ENCODE peak calls at places on chromosome 6, in six cellular contexts. One of them, this sample, is unnamed.

GRCh38 chr6:115396112-115396906 is 664.4 kb downstream of the FRK start:
- DNase-seq in thyroid gland: no peak
- DNase-seq in naive thymus-derived CD4-positive, alpha-beta T cell: no peak
- DNase-seq in body of pancreas: peak
- DNase-seq in CD8-positive, alpha-beta T cell: no peak
- DNase-seq in immature natural killer cell: no peak
- DNase-seq in this sample: no peak

GRCh38 chr6:149044394-149044965 is 273.0 kb upstream of the TAB2 start:
- DNase-seq in body of pancreas: no peak
- DNase-seq in naive thymus-derived CD4-positive, alpha-beta T cell: no peak
- DNase-seq in thyroid gland: no peak
- DNase-seq in CD8-positive, alpha-beta T cell: no peak
- DNase-seq in immature natural killer cell: no peak
- DNase-seq in this sample: no peak

GRCh38 chr6:141309295-141309694 is 823.4 kb upstream of the GJE1 start:
- DNase-seq in body of pancreas: no peak
- DNase-seq in immature natural killer cell: peak
- DNase-seq in thyroid gland: no peak
- DNase-seq in naive thymus-derived CD4-positive, alpha-beta T cell: peak
- DNase-seq in CD8-positive, alpha-beta T cell: no peak
- DNase-seq in this sample: no peak

GRCh38 chr6:45709834-45710233 is 305.8 kb downstream of the CLIC5 start:
- DNase-seq in naive thymus-derived CD4-positive, alpha-beta T cell: no peak
- DNase-seq in thyroid gland: no peak
- DNase-seq in immature natural killer cell: no peak
- DNase-seq in CD8-positive, alpha-beta T cell: no peak
- DNase-seq in body of pancreas: no peak
- DNase-seq in this sample: no peak

GRCh38 chr6:125020385-125020784 is 58.1 kb downstream of the RNF217 start:
- DNase-seq in immature natural killer cell: no peak
- DNase-seq in body of pancreas: no peak
- DNase-seq in naive thymus-derived CD4-positive, alpha-beta T cell: no peak
- DNase-seq in thyroid gland: no peak
- DNase-seq in CD8-positive, alpha-beta T cell: no peak
- DNase-seq in this sample: no peak

GRCh38 chr6:147226163-147226724 is 22.0 kb downstream of the STXBP5 start:
- DNase-seq in thyroid gland: no peak
- DNase-seq in naive thymus-derived CD4-positive, alpha-beta T cell: no peak
- DNase-seq in immature natural killer cell: no peak
- DNase-seq in CD8-positive, alpha-beta T cell: no peak
- DNase-seq in body of pancreas: no peak
- DNase-seq in this sample: no peak

GRCh38 chr6:140586426-140587061 is 1212.1 kb upstream of the CITED2 start:
- DNase-seq in thyroid gland: peak
- DNase-seq in body of pancreas: no peak
- DNase-seq in CD8-positive, alpha-beta T cell: no peak
- DNase-seq in naive thymus-derived CD4-positive, alpha-beta T cell: no peak
- DNase-seq in immature natural killer cell: no peak
- DNase-seq in this sample: no peak

GRCh38 chr6:112037783-112038216 is 16.1 kb upstream of the CCN6 start:
- DNase-seq in immature natural killer cell: no peak
- DNase-seq in naive thymus-derived CD4-positive, alpha-beta T cell: no peak
- DNase-seq in CD8-positive, alpha-beta T cell: no peak
- DNase-seq in body of pancreas: peak
- DNase-seq in thyroid gland: peak
- DNase-seq in this sample: no peak

GRCh38 chr6:169969372-169970099 is 218.1 kb downstream of the ERMARD start:
- DNase-seq in CD8-positive, alpha-beta T cell: no peak
- DNase-seq in thyroid gland: no peak
- DNase-seq in naive thymus-derived CD4-positive, alpha-beta T cell: no peak
- DNase-seq in immature natural killer cell: no peak
- DNase-seq in body of pancreas: peak
- DNase-seq in this sample: no peak

GRCh38 chr6:84549912-84550311 is 214.5 kb downstream of the TBX18 start:
- DNase-seq in CD8-positive, alpha-beta T cell: no peak
- DNase-seq in naive thymus-derived CD4-positive, alpha-beta T cell: no peak
- DNase-seq in body of pancreas: no peak
- DNase-seq in thyroid gland: no peak
- DNase-seq in immature natural killer cell: no peak
- DNase-seq in this sample: no peak

GRCh38 chr6:121839891-121840290 is 404.4 kb downstream of the GJA1 start:
- DNase-seq in naive thymus-derived CD4-positive, alpha-beta T cell: no peak
- DNase-seq in body of pancreas: no peak
- DNase-seq in CD8-positive, alpha-beta T cell: no peak
- DNase-seq in thyroid gland: no peak
- DNase-seq in immature natural killer cell: no peak
- DNase-seq in this sample: no peak

GRCh38 chr6:28758046-28758817 is 165.6 kb downstream of the TRIM27 start:
- DNase-seq in body of pancreas: no peak
- DNase-seq in CD8-positive, alpha-beta T cell: no peak
- DNase-seq in naive thymus-derived CD4-positive, alpha-beta T cell: no peak
- DNase-seq in thyroid gland: no peak
- DNase-seq in immature natural killer cell: no peak
- DNase-seq in this sample: no peak

GRCh38 chr6:113421997-113422396 is 435.1 kb upstream of the MARCKS start:
- DNase-seq in body of pancreas: no peak
- DNase-seq in naive thymus-derived CD4-positive, alpha-beta T cell: no peak
- DNase-seq in immature natural killer cell: no peak
- DNase-seq in thyroid gland: no peak
- DNase-seq in CD8-positive, alpha-beta T cell: no peak
- DNase-seq in this sample: no peak

GRCh38 chr6:33610779-33611421 is 10.2 kb upstream of the ITPR3 start:
- DNase-seq in naive thymus-derived CD4-positive, alpha-beta T cell: no peak
- DNase-seq in thyroid gland: peak
- DNase-seq in CD8-positive, alpha-beta T cell: no peak
- DNase-seq in immature natural killer cell: no peak
- DNase-seq in body of pancreas: no peak
- DNase-seq in this sample: peak

GRCh38 chr6:143112084-143112768 is 51.5 kb downstream of the AIG1 start:
- DNase-seq in naive thymus-derived CD4-positive, alpha-beta T cell: no peak
- DNase-seq in thyroid gland: no peak
- DNase-seq in immature natural killer cell: no peak
- DNase-seq in CD8-positive, alpha-beta T cell: no peak
- DNase-seq in body of pancreas: no peak
- DNase-seq in this sample: no peak